ENCODE peak calls at places on chromosomes 2 and 18, in six cellular contexts. D is CD8-positive, alpha-beta T cell; N is cardiac fibroblast; G is foreskin fibroblast; Y is IMR-90; B is brain microvascular endothelial cell. X is an unnamed sample.

GRCh38 chr2:191178806-191179514 is 28.2 kb upstream of the STAT4 start:
- DNase-seq in D (no peak), N (peak), G (peak), Y (peak), B (no peak), X (peak)

GRCh38 chr2:54767921-54768320 is 44.5 kb downstream of the EML6 start:
- DNase-seq in D (no peak), N (peak), G (peak), Y (peak), B (peak), X (peak)

GRCh38 chr2:3302751-3303582 is 74.7 kb downstream of the EIPR1 start:
- DNase-seq in D (no peak), N (no peak), G (no peak), Y (no peak), B (no peak), X (no peak)

GRCh38 chr18:42401131-42401673 is 446.2 kb downstream of the PIK3C3 start:
- DNase-seq in D (no peak), N (no peak), G (no peak), Y (no peak), B (no peak), X (no peak)

GRCh38 chr2:235534608-235535422 is 41.0 kb downstream of the AGAP1 start:
- DNase-seq in D (no peak), N (no peak), G (no peak), Y (no peak), B (no peak), X (no peak)

GRCh38 chr2:189178726-189179606 is 595 bp downstream of the COL5A2 start:
- DNase-seq in D (no peak), N (peak), G (peak), Y (peak), B (peak), X (peak)

GRCh38 chr2:86671304-86671981 is 47.8 kb upstream of the RNF103 start:
- DNase-seq in D (no peak), N (peak), G (peak), Y (peak), B (peak), X (no peak)

GRCh38 chr2:72037322-72037721 is 110.3 kb downstream of the CYP26B1 start:
- DNase-seq in D (no peak), N (no peak), G (no peak), Y (no peak), B (no peak), X (no peak)

GRCh38 chr2:119407430-119408220 is 24.0 kb upstream of the TMEM37 start:
- DNase-seq in D (peak), N (peak), G (peak), Y (peak), B (peak), X (peak)

GRCh38 chr2:209086761-209087160 is 337.1 kb upstream of the MAP2 start:
- DNase-seq in D (no peak), N (no peak), G (no peak), Y (no peak), B (no peak), X (no peak)

GRCh38 chr18:61651880-61652268 is 240.9 kb downstream of the RNF152 start:
- DNase-seq in D (no peak), N (no peak), G (no peak), Y (no peak), B (no peak), X (no peak)

GRCh38 chr2:209525834-209526281 is 102.0 kb downstream of the MAP2 start:
- DNase-seq in D (no peak), N (peak), G (peak), Y (peak), B (peak), X (peak)

GRCh38 chr2:15315411-15315810 is 245.7 kb downstream of the NBAS start:
- DNase-seq in D (no peak), N (no peak), G (no peak), Y (no peak), B (no peak), X (no peak)

GRCh38 chr2:150618215-150618905 is 130.9 kb upstream of the RND3 start:
- DNase-seq in D (no peak), N (peak), G (no peak), Y (peak), B (no peak), X (no peak)

GRCh38 chr2:237669628-237670351 is 42.4 kb downstream of the LRRFIP1 start:
- DNase-seq in D (no peak), N (peak), G (peak), Y (peak), B (peak), X (peak)

GRCh38 chr18:79380816-79381806 is 14.6 kb upstream of the NFATC1 start:
- DNase-seq in D (peak), N (peak), G (peak), Y (peak), B (no peak), X (peak)

GRCh38 chr2:62931536-62931935 is 119.1 kb upstream of the OTX1 start:
- DNase-seq in D (no peak), N (peak), G (peak), Y (peak), B (no peak), X (no peak)

GRCh38 chr2:180539541-180539940 is 440.9 kb upstream of the UBE2E3 start:
- DNase-seq in D (no peak), N (no peak), G (no peak), Y (no peak), B (no peak), X (no peak)

GRCh38 chr2:174024524-174025270 is 59.5 kb upstream of the SP3 start:
- DNase-seq in D (no peak), N (peak), G (peak), Y (peak), B (peak), X (no peak)

GRCh38 chr18:41655074-41655473 is 300.0 kb upstream of the PIK3C3 start:
- DNase-seq in D (no peak), N (peak), G (peak), Y (no peak), B (no peak), X (no peak)

GRCh38 chr2:61759718-61760117 is 94.1 kb downstream of the FAM161A start:
- DNase-seq in D (no peak), N (peak), G (peak), Y (peak), B (peak), X (peak)

GRCh38 chr2:178211943-178212342 is 17.6 kb downstream of the OSBPL6 start:
- DNase-seq in D (no peak), N (no peak), G (no peak), Y (no peak), B (no peak), X (no peak)

GRCh38 chr2:101949304-101949703 is 42.5 kb upstream of the IL1R2 start:
- DNase-seq in D (no peak), N (peak), G (no peak), Y (no peak), B (no peak), X (no peak)

GRCh38 chr18:2547477-2548087 is 23.7 kb downstream of the METTL4 start:
- DNase-seq in D (no peak), N (peak), G (peak), Y (peak), B (peak), X (peak)

GRCh38 chr18:11667578-11667977 is 21.5 kb upstream of the GNAL start:
- DNase-seq in D (no peak), N (no peak), G (no peak), Y (no peak), B (no peak), X (no peak)

GRCh38 chr2:151437630-151438029 is 27.9 kb downstream of the RIF1 start:
- DNase-seq in D (no peak), N (peak), G (no peak), Y (peak), B (peak), X (peak)

GRCh38 chr18:5456577-5457466 is 87.0 kb downstream of the EPB41L3 start:
- DNase-seq in D (no peak), N (peak), G (no peak), Y (peak), B (peak), X (peak)

GRCh38 chr2:117968724-117969121 is 45.1 kb downstream of the CCDC93 start:
- DNase-seq in D (no peak), N (no peak), G (no peak), Y (no peak), B (no peak), X (no peak)

GRCh38 chr2:230256735-230257332 is 31.3 kb downstream of the SP140 start:
- DNase-seq in D (no peak), N (no peak), G (no peak), Y (no peak), B (no peak), X (no peak)

GRCh38 chr18:34710430-34711386 is 610 bp downstream of the DTNA start:
- DNase-seq in D (no peak), N (peak), G (peak), Y (peak), B (peak), X (peak)

GRCh38 chr2:113973856-113974255 is 84.0 kb downstream of the ACTR3 start:
- DNase-seq in D (no peak), N (no peak), G (no peak), Y (no peak), B (no peak), X (no peak)

GRCh38 chr2:146634256-146635068 is 1210.4 kb upstream of the ACVR2A start:
- DNase-seq in D (no peak), N (peak), G (peak), Y (peak), B (peak), X (peak)

GRCh38 chr2:198004921-198005829 is 200.8 kb downstream of the PLCL1 start:
- DNase-seq in D (no peak), N (no peak), G (no peak), Y (no peak), B (no peak), X (no peak)

GRCh38 chr2:240704651-240705050 is 13.0 kb downstream of the AQP12A start:
- DNase-seq in D (no peak), N (no peak), G (no peak), Y (no peak), B (no peak), X (no peak)

GRCh38 chr18:74497308-74497640 is 1.1 kb downstream of the CNDP2 start:
- DNase-seq in D (no peak), N (no peak), G (no peak), Y (no peak), B (no peak), X (no peak)

GRCh38 chr2:74548919-74549684 is 4.6 kb downstream of the LOXL3 start:
- DNase-seq in D (no peak), N (peak), G (peak), Y (peak), B (peak), X (no peak)

DNA sequence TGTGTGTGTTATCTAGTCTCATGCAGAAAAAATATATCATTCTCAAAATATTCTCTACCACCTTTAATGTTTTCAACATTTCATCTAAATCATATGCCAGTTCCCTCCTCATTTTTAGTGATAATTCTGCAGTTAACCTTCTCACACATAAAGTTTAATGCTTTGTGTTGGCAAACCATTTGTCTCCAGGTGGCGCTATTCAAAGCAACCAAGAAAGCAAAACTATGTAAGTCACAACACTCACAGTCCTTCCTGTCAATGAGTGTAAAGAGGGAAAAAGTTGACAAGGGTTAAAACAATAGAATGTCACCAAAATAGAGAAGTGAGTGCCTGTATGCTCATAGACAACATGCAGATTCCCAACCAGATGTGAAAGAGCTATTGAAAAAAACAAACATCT is 961.6 kb upstream of the LRRTM1 start:
- DNase-seq in D (no peak), N (no peak), G (no peak), Y (no peak), B (no peak), X (no peak)
- TF ChIP-seq CTCF in D (no peak), N (no peak), G (no peak), Y (no peak), B (no peak), X (no peak)

DNA sequence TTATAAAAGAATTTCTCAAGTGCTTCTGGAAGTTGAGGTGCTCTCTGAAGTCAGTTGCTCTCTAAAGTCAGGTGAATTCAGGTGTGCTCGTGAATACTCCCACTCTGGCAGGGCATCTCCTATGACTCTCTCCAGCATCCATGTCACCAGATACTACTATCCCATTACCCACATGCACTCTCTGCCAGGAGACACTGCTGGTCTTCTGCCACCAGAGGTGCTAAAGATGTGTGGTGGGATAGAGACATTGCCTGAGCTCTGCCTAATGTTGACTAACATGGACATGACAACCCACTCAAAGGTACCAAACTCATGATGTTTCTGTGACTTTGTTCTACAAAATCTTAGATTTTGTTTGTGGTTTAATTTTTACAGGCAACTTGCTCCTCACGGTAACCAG is 106.4 kb upstream of the HNRNPA3 start:
- DNase-seq in D (no peak), N (no peak), G (no peak), Y (no peak), B (no peak), X (no peak)
- TF ChIP-seq CTCF in D (no peak), N (no peak), G (no peak), Y (no peak), B (peak), X (no peak)

GRCh38 chr18:37160038-37160745 is 331.3 kb downstream of the KIAA1328 start:
- DNase-seq in D (no peak), N (no peak), G (no peak), Y (no peak), B (no peak), X (no peak)

GRCh38 chr18:37161491-37161890 is 332.6 kb downstream of the KIAA1328 start:
- DNase-seq in D (no peak), N (no peak), G (no peak), Y (no peak), B (no peak), X (no peak)

GRCh38 chr18:37166491-37166890 is 337.6 kb downstream of the KIAA1328 start:
- DNase-seq in D (no peak), N (no peak), G (no peak), Y (no peak), B (no peak), X (no peak)

GRCh38 chr18:37163119-37163518 is 334.2 kb downstream of the KIAA1328 start:
- DNase-seq in D (no peak), N (no peak), G (no peak), Y (no peak), B (no peak), X (no peak)
- TF ChIP-seq CTCF in D (no peak), N (no peak), G (no peak), Y (no peak), B (no peak), X (no peak)

DNA sequence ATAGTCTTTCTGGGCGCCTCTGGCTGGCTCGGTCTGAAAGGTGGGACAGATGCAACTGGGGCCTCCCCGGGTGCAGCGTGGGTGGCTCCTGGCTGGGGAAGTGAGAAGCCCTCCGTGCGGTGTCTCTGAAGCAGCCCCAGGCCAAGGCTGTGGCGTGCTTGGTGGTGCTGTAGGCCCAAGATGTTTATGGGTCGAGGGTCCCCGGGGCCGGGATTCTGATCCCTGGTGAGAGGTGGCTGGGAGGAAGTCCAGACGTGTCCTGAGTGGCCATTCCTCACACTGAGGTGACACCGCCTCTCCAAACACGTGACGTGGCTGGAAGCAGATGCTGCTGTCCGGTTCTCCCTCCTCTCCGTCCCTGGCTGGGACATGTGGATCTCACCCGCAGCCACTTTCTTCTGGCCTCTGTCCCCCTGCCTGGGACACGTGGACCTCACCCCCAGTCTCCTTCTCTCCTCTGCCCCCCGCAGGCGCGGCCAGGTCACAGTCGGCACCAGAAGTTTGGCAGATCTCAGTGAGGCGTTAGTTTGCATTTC is 12.6 kb downstream of the RTP5 start:
- DNase-seq in D (no peak), N (no peak), G (peak), Y (no peak), B (no peak), X (peak)
- TF ChIP-seq CTCF in D (no peak), N (no peak), G (no peak), Y (no peak), B (peak), X (peak)

GRCh38 chr2:203021986-203022385 is 7.3 kb downstream of the NBEAL1 start:
- DNase-seq in D (no peak), N (no peak), G (no peak), Y (no peak), B (peak), X (no peak)

GRCh38 chr2:203018181-203018580 is 3.5 kb downstream of the NBEAL1 start:
- DNase-seq in D (no peak), N (no peak), G (no peak), Y (peak), B (no peak), X (no peak)

GRCh38 chr2:203016716-203017115 is 2.0 kb downstream of the NBEAL1 start:
- DNase-seq in D (no peak), N (no peak), G (no peak), Y (no peak), B (no peak), X (no peak)

GRCh38 chr2:203022751-203023150 is 8.1 kb downstream of the NBEAL1 start:
- DNase-seq in D (no peak), N (peak), G (no peak), Y (peak), B (no peak), X (no peak)

DNA sequence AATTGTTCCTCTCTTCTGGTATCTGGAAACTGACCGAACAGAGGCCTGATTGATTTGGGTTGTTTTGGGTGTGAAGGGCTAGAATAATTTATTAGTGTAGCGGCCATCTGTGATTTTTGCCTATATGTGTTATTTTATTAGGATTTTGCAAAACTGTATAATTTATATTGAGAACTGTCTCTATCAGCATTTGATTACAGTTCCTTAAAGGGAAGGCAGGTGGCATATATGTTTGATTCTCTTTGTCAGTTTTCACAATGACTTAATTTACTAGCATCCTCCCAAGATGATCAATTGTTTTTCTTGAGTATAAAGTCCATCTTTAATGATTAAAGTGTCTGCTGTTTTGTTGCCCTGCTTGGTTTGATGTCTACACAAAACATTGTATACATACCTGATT is 4.5 kb downstream of the NBEAL1 start:
- DNase-seq in D (no peak), N (no peak), G (no peak), Y (no peak), B (no peak), X (no peak)
- TF ChIP-seq CTCF in D (no peak), N (no peak), G (no peak), Y (peak), B (no peak), X (peak)

GRCh38 chr2:216661639-216662375 is 28.6 kb downstream of the IGFBP2 start:
- DNase-seq in D (no peak), N (no peak), G (no peak), Y (no peak), B (peak), X (no peak)
- TF ChIP-seq CTCF in D (no peak), N (peak), G (no peak), Y (peak), B (peak), X (peak)

DNA sequence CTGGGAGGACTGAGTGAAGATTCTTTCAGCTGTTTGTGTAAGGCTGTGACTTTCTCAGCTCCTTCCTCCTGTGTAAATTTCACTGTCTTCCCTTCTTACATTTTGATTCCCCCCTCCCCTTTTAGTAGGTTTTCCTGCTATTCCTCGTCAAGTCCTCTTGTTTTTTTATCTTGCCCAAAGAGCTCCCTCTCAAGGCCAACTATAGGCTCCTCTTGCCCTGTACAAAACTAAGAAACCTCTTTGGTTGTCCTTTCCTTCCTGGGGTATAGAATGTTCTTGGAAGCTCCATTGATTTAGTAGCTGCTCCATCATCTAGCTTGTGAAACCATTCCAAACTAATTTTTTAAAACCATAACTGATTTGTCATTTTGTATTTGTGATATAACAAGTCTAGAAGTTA is 7.3 kb downstream of the CCDC121 start:
- DNase-seq in D (no peak), N (no peak), G (no peak), Y (no peak), B (no peak), X (no peak)
- TF ChIP-seq CTCF in D (no peak), N (peak), G (no peak), Y (no peak), B (peak), X (peak)

DNA sequence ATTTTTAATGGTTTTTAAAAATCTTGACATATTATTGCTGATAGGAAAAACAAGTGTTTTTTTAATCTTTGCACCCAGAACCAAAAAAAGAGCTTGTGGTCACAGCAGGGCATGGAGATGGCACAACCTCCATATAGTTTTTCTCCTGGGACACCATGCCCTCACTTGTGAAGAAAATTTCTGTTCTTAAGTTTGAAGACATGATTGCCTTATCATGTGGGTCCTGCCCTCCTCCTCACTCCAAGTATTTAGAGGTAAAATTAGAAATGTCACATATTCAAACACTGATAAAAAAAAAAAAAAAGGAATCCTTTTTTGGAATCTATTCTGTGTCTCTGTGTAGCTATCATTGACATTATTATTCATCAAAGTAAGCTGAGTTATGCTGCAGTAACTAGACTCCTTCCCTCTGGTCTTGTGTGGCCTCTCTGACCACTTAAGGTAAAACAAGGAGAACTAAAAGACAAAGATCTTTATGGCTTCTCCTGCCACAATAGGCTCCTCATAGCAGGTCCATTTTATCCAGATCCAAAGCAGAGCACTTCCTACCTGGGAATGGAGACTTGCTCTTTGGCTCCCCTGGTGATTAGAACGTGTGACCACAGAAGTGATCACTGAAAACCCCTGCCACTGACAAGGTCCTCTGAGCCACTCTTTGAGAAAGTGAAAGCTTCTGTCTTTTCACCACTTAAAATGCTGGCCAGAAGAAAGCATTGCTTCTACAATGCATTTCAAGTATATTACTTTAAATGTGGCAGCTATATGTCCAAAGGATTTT is 19.8 kb downstream of the ADD2 start:
- DNase-seq in D (no peak), N (no peak), G (no peak), Y (no peak), B (no peak), X (no peak)
- TF ChIP-seq CTCF in D (no peak), N (no peak), G (no peak), Y (no peak), B (no peak), X (no peak)

X was measured in HFFc6.